ENCODE peak calls at places on chromosomes 1 and 21, in eight cellular contexts. One of them, this sample, is unnamed.

GRCh38 chr1:183318433-183318832 is 99.7 kb downstream of the NMNAT2 start:
- DNase-seq in effector CD4-positive, alpha-beta T cell: no peak
- DNase-seq in EL: peak
- DNase-seq in NCI-H1417: no peak
- DNase-seq in effector CD8-positive, alpha-beta T cell: no peak
- DNase-seq in NCI-H2081: no peak
- DNase-seq in GM12865: peak
- DNase-seq in nucleus accumbens: no peak
- DNase-seq in this sample: peak

GRCh38 chr21:37845535-37845934 is 70.7 kb downstream of the KCNJ6 start:
- DNase-seq in effector CD8-positive, alpha-beta T cell: no peak
- DNase-seq in nucleus accumbens: no peak
- DNase-seq in NCI-H2081: peak
- DNase-seq in EL: no peak
- DNase-seq in effector CD4-positive, alpha-beta T cell: no peak
- DNase-seq in GM12865: no peak
- DNase-seq in NCI-H1417: no peak
- DNase-seq in this sample: no peak

GRCh38 chr1:110462964-110463363 is 12.0 kb downstream of the PROK1 start:
- DNase-seq in NCI-H1417: no peak
- DNase-seq in nucleus accumbens: no peak
- DNase-seq in NCI-H2081: no peak
- DNase-seq in effector CD4-positive, alpha-beta T cell: no peak
- DNase-seq in GM12865: no peak
- DNase-seq in EL: no peak
- DNase-seq in effector CD8-positive, alpha-beta T cell: no peak
- DNase-seq in this sample: no peak

GRCh38 chr1:36553591-36554417 is 71.1 kb upstream of the CSF3R start:
- DNase-seq in effector CD4-positive, alpha-beta T cell: peak
- DNase-seq in NCI-H2081: peak
- DNase-seq in EL: peak
- DNase-seq in effector CD8-positive, alpha-beta T cell: peak
- DNase-seq in nucleus accumbens: peak
- DNase-seq in NCI-H1417: peak
- DNase-seq in GM12865: peak
- DNase-seq in this sample: peak

GRCh38 chr1:44894591-44894990 is 51.5 kb upstream of the PTCH2 start:
- DNase-seq in NCI-H2081: no peak
- DNase-seq in effector CD8-positive, alpha-beta T cell: no peak
- DNase-seq in GM12865: no peak
- DNase-seq in EL: peak
- DNase-seq in effector CD4-positive, alpha-beta T cell: no peak
- DNase-seq in nucleus accumbens: no peak
- DNase-seq in NCI-H1417: no peak
- DNase-seq in this sample: no peak

GRCh38 chr1:186188004-186188539 is 187.0 kb downstream of the TPR start:
- DNase-seq in effector CD8-positive, alpha-beta T cell: no peak
- DNase-seq in EL: peak
- DNase-seq in GM12865: no peak
- DNase-seq in NCI-H2081: no peak
- DNase-seq in nucleus accumbens: no peak
- DNase-seq in effector CD4-positive, alpha-beta T cell: no peak
- DNase-seq in NCI-H1417: no peak
- DNase-seq in this sample: no peak

GRCh38 chr1:218751208-218751948 is 406.2 kb downstream of the TGFB2 start:
- DNase-seq in effector CD4-positive, alpha-beta T cell: no peak
- DNase-seq in NCI-H1417: no peak
- DNase-seq in effector CD8-positive, alpha-beta T cell: no peak
- DNase-seq in NCI-H2081: no peak
- DNase-seq in GM12865: no peak
- DNase-seq in EL: no peak
- DNase-seq in nucleus accumbens: no peak
- DNase-seq in this sample: no peak

GRCh38 chr1:226870323-226871046 is at the start of gene PSEN2:
- DNase-seq in effector CD8-positive, alpha-beta T cell: peak
- DNase-seq in NCI-H1417: peak
- DNase-seq in EL: peak
- DNase-seq in nucleus accumbens: peak
- DNase-seq in NCI-H2081: peak
- DNase-seq in GM12865: peak
- DNase-seq in effector CD4-positive, alpha-beta T cell: peak
- DNase-seq in this sample: peak

GRCh38 chr1:175318633-175319032 is 126.1 kb upstream of the KIAA0040 start:
- DNase-seq in effector CD8-positive, alpha-beta T cell: no peak
- DNase-seq in effector CD4-positive, alpha-beta T cell: no peak
- DNase-seq in NCI-H1417: no peak
- DNase-seq in GM12865: no peak
- DNase-seq in EL: no peak
- DNase-seq in NCI-H2081: no peak
- DNase-seq in nucleus accumbens: no peak
- DNase-seq in this sample: no peak

GRCh38 chr1:46396429-46397398 is 2.6 kb downstream of the FAAH start:
- DNase-seq in GM12865: no peak
- DNase-seq in EL: no peak
- DNase-seq in NCI-H2081: peak
- DNase-seq in effector CD8-positive, alpha-beta T cell: no peak
- DNase-seq in nucleus accumbens: peak
- DNase-seq in effector CD4-positive, alpha-beta T cell: no peak
- DNase-seq in NCI-H1417: no peak
- DNase-seq in this sample: no peak

GRCh38 chr1:246724001-246724724 is at the start of gene SCCPDH:
- DNase-seq in nucleus accumbens: peak
- DNase-seq in NCI-H1417: peak
- DNase-seq in effector CD4-positive, alpha-beta T cell: peak
- DNase-seq in EL: peak
- DNase-seq in GM12865: peak
- DNase-seq in effector CD8-positive, alpha-beta T cell: peak
- DNase-seq in NCI-H2081: peak
- DNase-seq in this sample: peak

GRCh38 chr1:56133517-56134472 is 445.6 kb downstream of the PLPP3 start:
- DNase-seq in NCI-H2081: no peak
- DNase-seq in GM12865: peak
- DNase-seq in NCI-H1417: no peak
- DNase-seq in nucleus accumbens: no peak
- DNase-seq in effector CD4-positive, alpha-beta T cell: no peak
- DNase-seq in effector CD8-positive, alpha-beta T cell: no peak
- DNase-seq in EL: no peak
- DNase-seq in this sample: no peak

GRCh38 chr1:34980715-34981114 is 4.4 kb downstream of the TMEM35B start:
- DNase-seq in NCI-H2081: no peak
- DNase-seq in effector CD4-positive, alpha-beta T cell: no peak
- DNase-seq in GM12865: peak
- DNase-seq in nucleus accumbens: no peak
- DNase-seq in effector CD8-positive, alpha-beta T cell: no peak
- DNase-seq in EL: no peak
- DNase-seq in NCI-H1417: no peak
- DNase-seq in this sample: no peak

GRCh38 chr1:112743174-112744018 is 28.3 kb upstream of the PPM1J start:
- DNase-seq in GM12865: no peak
- DNase-seq in EL: peak
- DNase-seq in effector CD4-positive, alpha-beta T cell: no peak
- DNase-seq in nucleus accumbens: no peak
- DNase-seq in effector CD8-positive, alpha-beta T cell: no peak
- DNase-seq in NCI-H1417: no peak
- DNase-seq in NCI-H2081: no peak
- DNase-seq in this sample: peak

GRCh38 chr1:118151312-118151937 is 33.6 kb downstream of the SPAG17 start:
- DNase-seq in EL: peak
- DNase-seq in NCI-H1417: peak
- DNase-seq in nucleus accumbens: peak
- DNase-seq in NCI-H2081: peak
- DNase-seq in effector CD8-positive, alpha-beta T cell: no peak
- DNase-seq in effector CD4-positive, alpha-beta T cell: no peak
- DNase-seq in GM12865: peak
- DNase-seq in this sample: peak

GRCh38 chr1:183633676-183634343 is 1.8 kb downstream of the ARPC5 start:
- DNase-seq in EL: peak
- DNase-seq in nucleus accumbens: no peak
- DNase-seq in NCI-H2081: peak
- DNase-seq in GM12865: peak
- DNase-seq in effector CD8-positive, alpha-beta T cell: no peak
- DNase-seq in NCI-H1417: peak
- DNase-seq in effector CD4-positive, alpha-beta T cell: peak
- DNase-seq in this sample: no peak

GRCh38 chr1:36994863-36995262 is 39.5 kb downstream of the GRIK3 start:
- DNase-seq in effector CD8-positive, alpha-beta T cell: no peak
- DNase-seq in NCI-H2081: no peak
- DNase-seq in nucleus accumbens: no peak
- DNase-seq in EL: no peak
- DNase-seq in effector CD4-positive, alpha-beta T cell: no peak
- DNase-seq in GM12865: no peak
- DNase-seq in NCI-H1417: no peak
- DNase-seq in this sample: no peak

GRCh38 chr21:27796106-27796505 is 829.2 kb upstream of the ADAMTS5 start:
- DNase-seq in EL: no peak
- DNase-seq in effector CD4-positive, alpha-beta T cell: no peak
- DNase-seq in GM12865: no peak
- DNase-seq in NCI-H1417: no peak
- DNase-seq in NCI-H2081: no peak
- DNase-seq in effector CD8-positive, alpha-beta T cell: no peak
- DNase-seq in nucleus accumbens: no peak
- DNase-seq in this sample: no peak

GRCh38 chr1:47781171-47781959 is 215.8 kb downstream of the TRABD2B start:
- DNase-seq in GM12865: no peak
- DNase-seq in NCI-H2081: no peak
- DNase-seq in effector CD4-positive, alpha-beta T cell: no peak
- DNase-seq in EL: no peak
- DNase-seq in NCI-H1417: no peak
- DNase-seq in nucleus accumbens: no peak
- DNase-seq in effector CD8-positive, alpha-beta T cell: no peak
- DNase-seq in this sample: no peak

GRCh38 chr1:248873409-248873992 is 14.6 kb upstream of the ZNF692 start:
- DNase-seq in effector CD8-positive, alpha-beta T cell: peak
- DNase-seq in NCI-H2081: peak
- DNase-seq in nucleus accumbens: peak
- DNase-seq in NCI-H1417: peak
- DNase-seq in GM12865: peak
- DNase-seq in effector CD4-positive, alpha-beta T cell: peak
- DNase-seq in EL: peak
- DNase-seq in this sample: peak

GRCh38 chr1:42420911-42421585 is 34.8 kb downstream of the ZMYND12 start:
- DNase-seq in GM12865: no peak
- DNase-seq in nucleus accumbens: peak
- DNase-seq in NCI-H2081: peak
- DNase-seq in NCI-H1417: peak
- DNase-seq in effector CD4-positive, alpha-beta T cell: no peak
- DNase-seq in EL: peak
- DNase-seq in effector CD8-positive, alpha-beta T cell: no peak
- DNase-seq in this sample: no peak

GRCh38 chr1:29239142-29239541 is 2.8 kb downstream of the PTPRU start:
- DNase-seq in effector CD4-positive, alpha-beta T cell: no peak
- DNase-seq in nucleus accumbens: no peak
- DNase-seq in EL: no peak
- DNase-seq in GM12865: no peak
- DNase-seq in effector CD8-positive, alpha-beta T cell: no peak
- DNase-seq in NCI-H1417: no peak
- DNase-seq in NCI-H2081: no peak
- DNase-seq in this sample: peak

GRCh38 chr1:174219606-174220370 is 60.5 kb downstream of the RABGAP1L start:
- DNase-seq in GM12865: peak
- DNase-seq in effector CD4-positive, alpha-beta T cell: no peak
- DNase-seq in NCI-H1417: no peak
- DNase-seq in EL: no peak
- DNase-seq in NCI-H2081: no peak
- DNase-seq in effector CD8-positive, alpha-beta T cell: no peak
- DNase-seq in nucleus accumbens: no peak
- DNase-seq in this sample: no peak

GRCh38 chr21:41316200-41316599 is 401 bp upstream of the FAM3B start:
- DNase-seq in nucleus accumbens: no peak
- DNase-seq in NCI-H2081: no peak
- DNase-seq in GM12865: no peak
- DNase-seq in effector CD4-positive, alpha-beta T cell: no peak
- DNase-seq in effector CD8-positive, alpha-beta T cell: no peak
- DNase-seq in NCI-H1417: no peak
- DNase-seq in EL: no peak
- DNase-seq in this sample: no peak

GRCh38 chr1:237145379-237145778 is 103.4 kb downstream of the RYR2 start:
- DNase-seq in NCI-H2081: no peak
- DNase-seq in nucleus accumbens: no peak
- DNase-seq in effector CD4-positive, alpha-beta T cell: no peak
- DNase-seq in effector CD8-positive, alpha-beta T cell: no peak
- DNase-seq in NCI-H1417: no peak
- DNase-seq in GM12865: no peak
- DNase-seq in EL: no peak
- DNase-seq in this sample: no peak

GRCh38 chr1:240352769-240353168 is 259.2 kb downstream of the GREM2 start:
- DNase-seq in nucleus accumbens: no peak
- DNase-seq in NCI-H2081: no peak
- DNase-seq in effector CD4-positive, alpha-beta T cell: no peak
- DNase-seq in effector CD8-positive, alpha-beta T cell: no peak
- DNase-seq in NCI-H1417: no peak
- DNase-seq in EL: peak
- DNase-seq in GM12865: no peak
- DNase-seq in this sample: no peak

GRCh38 chr21:41494242-41494641 is 13.7 kb downstream of the TMPRSS2 start:
- DNase-seq in NCI-H2081: no peak
- DNase-seq in effector CD4-positive, alpha-beta T cell: no peak
- DNase-seq in effector CD8-positive, alpha-beta T cell: no peak
- DNase-seq in GM12865: no peak
- DNase-seq in NCI-H1417: no peak
- DNase-seq in EL: no peak
- DNase-seq in nucleus accumbens: no peak
- DNase-seq in this sample: no peak

GRCh38 chr1:240854367-240854766 is 242.4 kb upstream of the GREM2 start:
- DNase-seq in nucleus accumbens: no peak
- DNase-seq in NCI-H2081: no peak
- DNase-seq in GM12865: no peak
- DNase-seq in effector CD8-positive, alpha-beta T cell: no peak
- DNase-seq in effector CD4-positive, alpha-beta T cell: no peak
- DNase-seq in EL: peak
- DNase-seq in NCI-H1417: no peak
- DNase-seq in this sample: no peak

GRCh38 chr1:194367121-194367520 is 1180.7 kb upstream of the B3GALT2 start:
- DNase-seq in EL: peak
- DNase-seq in GM12865: no peak
- DNase-seq in effector CD8-positive, alpha-beta T cell: no peak
- DNase-seq in effector CD4-positive, alpha-beta T cell: no peak
- DNase-seq in nucleus accumbens: no peak
- DNase-seq in NCI-H1417: no peak
- DNase-seq in NCI-H2081: no peak
- DNase-seq in this sample: no peak

GRCh38 chr1:5950994-5951749 is 41.1 kb downstream of the NPHP4 start:
- DNase-seq in effector CD4-positive, alpha-beta T cell: no peak
- DNase-seq in EL: no peak
- DNase-seq in effector CD8-positive, alpha-beta T cell: no peak
- DNase-seq in NCI-H1417: no peak
- DNase-seq in GM12865: peak
- DNase-seq in NCI-H2081: no peak
- DNase-seq in nucleus accumbens: no peak
- DNase-seq in this sample: peak

GRCh38 chr1:109277434-109278204 is 5.3 kb downstream of the PSRC1 start:
- DNase-seq in GM12865: peak
- DNase-seq in effector CD4-positive, alpha-beta T cell: peak
- DNase-seq in NCI-H2081: peak
- DNase-seq in EL: peak
- DNase-seq in NCI-H1417: peak
- DNase-seq in effector CD8-positive, alpha-beta T cell: peak
- DNase-seq in nucleus accumbens: peak
- DNase-seq in this sample: peak

GRCh38 chr21:41894511-41894910 is 15.4 kb upstream of the PRDM15 start:
- DNase-seq in EL: no peak
- DNase-seq in effector CD8-positive, alpha-beta T cell: no peak
- DNase-seq in NCI-H2081: no peak
- DNase-seq in GM12865: no peak
- DNase-seq in effector CD4-positive, alpha-beta T cell: no peak
- DNase-seq in NCI-H1417: no peak
- DNase-seq in nucleus accumbens: no peak
- DNase-seq in this sample: no peak

GRCh38 chr21:36661511-36662309 is 37.2 kb upstream of the SIM2 start:
- DNase-seq in GM12865: no peak
- DNase-seq in effector CD8-positive, alpha-beta T cell: no peak
- DNase-seq in NCI-H1417: no peak
- DNase-seq in EL: peak
- DNase-seq in NCI-H2081: peak
- DNase-seq in nucleus accumbens: no peak
- DNase-seq in effector CD4-positive, alpha-beta T cell: no peak
- DNase-seq in this sample: peak

GRCh38 chr21:44869860-44870747 is 3.4 kb downstream of the PTTG1IP start:
- DNase-seq in NCI-H2081: no peak
- DNase-seq in effector CD4-positive, alpha-beta T cell: no peak
- DNase-seq in NCI-H1417: no peak
- DNase-seq in GM12865: no peak
- DNase-seq in nucleus accumbens: no peak
- DNase-seq in effector CD8-positive, alpha-beta T cell: no peak
- DNase-seq in EL: peak
- DNase-seq in this sample: peak

This sample was measured in endodermal cell.